ENCODE peak calls at places on chromosome 6, in eight cellular contexts. One of them, this sample, is unnamed.

GRCh38 chr6:33132121-33132524 is 56.3 kb downstream of the HLA-DPB1 start:
- DNase-seq in activated CD8-positive, alpha-beta memory T cell treated with anti-CD3 and anti-CD28 coated beads, Interleukin-2, amount 50 U/mL, for 48 hours: no peak
- DNase-seq in naive thymus-derived CD8-positive, alpha-beta T cell: no peak
- DNase-seq in left ventricle myocardium superior: no peak
- DNase-seq in ACHN: no peak
- DNase-seq in left lung: no peak
- DNase-seq in spleen: no peak
- DNase-seq in stomach: no peak
- DNase-seq in this sample: no peak

GRCh38 chr6:13063300-13063918 is 264.9 kb downstream of the TBC1D7 start:
- DNase-seq in naive thymus-derived CD8-positive, alpha-beta T cell: no peak
- DNase-seq in left ventricle myocardium superior: no peak
- DNase-seq in stomach: no peak
- DNase-seq in ACHN: no peak
- DNase-seq in left lung: no peak
- DNase-seq in spleen: no peak
- DNase-seq in activated CD8-positive, alpha-beta memory T cell treated with anti-CD3 and anti-CD28 coated beads, Interleukin-2, amount 50 U/mL, for 48 hours: no peak
- DNase-seq in this sample: no peak

GRCh38 chr6:107606407-107606806 is 116.5 kb downstream of the SOBP start:
- DNase-seq in ACHN: no peak
- DNase-seq in activated CD8-positive, alpha-beta memory T cell treated with anti-CD3 and anti-CD28 coated beads, Interleukin-2, amount 50 U/mL, for 48 hours: no peak
- DNase-seq in left lung: no peak
- DNase-seq in naive thymus-derived CD8-positive, alpha-beta T cell: no peak
- DNase-seq in stomach: no peak
- DNase-seq in spleen: no peak
- DNase-seq in left ventricle myocardium superior: no peak
- DNase-seq in this sample: no peak

GRCh38 chr6:109187399-109188114 is 92.2 kb downstream of the CEP57L1 start:
- DNase-seq in stomach: peak
- DNase-seq in ACHN: peak
- DNase-seq in left lung: no peak
- DNase-seq in spleen: peak
- DNase-seq in left ventricle myocardium superior: peak
- DNase-seq in activated CD8-positive, alpha-beta memory T cell treated with anti-CD3 and anti-CD28 coated beads, Interleukin-2, amount 50 U/mL, for 48 hours: peak
- DNase-seq in naive thymus-derived CD8-positive, alpha-beta T cell: peak
- DNase-seq in this sample: no peak

GRCh38 chr6:27651371-27651732 is 178.4 kb upstream of the ZNF184 start:
- DNase-seq in activated CD8-positive, alpha-beta memory T cell treated with anti-CD3 and anti-CD28 coated beads, Interleukin-2, amount 50 U/mL, for 48 hours: no peak
- DNase-seq in ACHN: peak
- DNase-seq in left lung: no peak
- DNase-seq in stomach: no peak
- DNase-seq in spleen: no peak
- DNase-seq in naive thymus-derived CD8-positive, alpha-beta T cell: no peak
- DNase-seq in left ventricle myocardium superior: no peak
- DNase-seq in this sample: no peak

GRCh38 chr6:44407951-44408670 is 20.6 kb downstream of the CDC5L start:
- DNase-seq in ACHN: no peak
- DNase-seq in activated CD8-positive, alpha-beta memory T cell treated with anti-CD3 and anti-CD28 coated beads, Interleukin-2, amount 50 U/mL, for 48 hours: no peak
- DNase-seq in left ventricle myocardium superior: no peak
- DNase-seq in naive thymus-derived CD8-positive, alpha-beta T cell: no peak
- DNase-seq in stomach: no peak
- DNase-seq in spleen: no peak
- DNase-seq in left lung: no peak
- DNase-seq in this sample: no peak

GRCh38 chr6:35728663-35729348 is 8.0 kb upstream of the ARMC12 start:
- DNase-seq in spleen: peak
- DNase-seq in left ventricle myocardium superior: peak
- DNase-seq in left lung: peak
- DNase-seq in naive thymus-derived CD8-positive, alpha-beta T cell: peak
- DNase-seq in activated CD8-positive, alpha-beta memory T cell treated with anti-CD3 and anti-CD28 coated beads, Interleukin-2, amount 50 U/mL, for 48 hours: no peak
- DNase-seq in ACHN: no peak
- DNase-seq in stomach: peak
- DNase-seq in this sample: no peak

GRCh38 chr6:12286381-12287132 is 3.6 kb upstream of the EDN1 start:
- DNase-seq in stomach: no peak
- DNase-seq in ACHN: no peak
- DNase-seq in activated CD8-positive, alpha-beta memory T cell treated with anti-CD3 and anti-CD28 coated beads, Interleukin-2, amount 50 U/mL, for 48 hours: no peak
- DNase-seq in spleen: no peak
- DNase-seq in left ventricle myocardium superior: no peak
- DNase-seq in left lung: no peak
- DNase-seq in naive thymus-derived CD8-positive, alpha-beta T cell: no peak
- DNase-seq in this sample: no peak

GRCh38 chr6:100886078-100886477 is 4.9 kb upstream of the ASCC3 start:
- DNase-seq in stomach: no peak
- DNase-seq in activated CD8-positive, alpha-beta memory T cell treated with anti-CD3 and anti-CD28 coated beads, Interleukin-2, amount 50 U/mL, for 48 hours: no peak
- DNase-seq in left lung: no peak
- DNase-seq in ACHN: peak
- DNase-seq in spleen: no peak
- DNase-seq in left ventricle myocardium superior: no peak
- DNase-seq in naive thymus-derived CD8-positive, alpha-beta T cell: no peak
- DNase-seq in this sample: no peak

GRCh38 chr6:142744836-142745235 is 200.1 kb downstream of the HIVEP2 start:
- DNase-seq in ACHN: no peak
- DNase-seq in activated CD8-positive, alpha-beta memory T cell treated with anti-CD3 and anti-CD28 coated beads, Interleukin-2, amount 50 U/mL, for 48 hours: no peak
- DNase-seq in spleen: no peak
- DNase-seq in naive thymus-derived CD8-positive, alpha-beta T cell: no peak
- DNase-seq in stomach: no peak
- DNase-seq in left lung: no peak
- DNase-seq in left ventricle myocardium superior: no peak
- DNase-seq in this sample: no peak